ENCODE peak calls at places on chromosome 12, in four cellular contexts. M is Right ventricle myocardium superior, Y is A673, B is DMS 273 treated with DMSO at 0.1 percent for 48 hours. O is an unnamed sample.

GRCh38 chr12:117192057-117192456 is 1.8 kb upstream of the FBXO21 start:
- DNase-seq in B (no peak), M (no peak), Y (peak; percentile 31), O (no peak)

GRCh38 chr12:117439531-117440001 is 78.1 kb upstream of the NOS1 start:
- DNase-seq in B (peak; percentile 2), M (peak; percentile 43), Y (no peak), O (no peak)

GRCh38 chr12:43480591-43480990 is 71.4 kb downstream of the ADAMTS20 start:
- DNase-seq in M (no peak), B (no peak), Y (no peak), O (no peak)

GRCh38 chr12:6376079-6376941 is 947 bp upstream of the SCNN1A start:
- DNase-seq in B (no peak), Y (no peak), M (peak; percentile 70), O (no peak)

GRCh38 chr12:119775246-119775895 is 101.7 kb downstream of the CIT start:
- DNase-seq in M (no peak), Y (peak; percentile 15), B (no peak), O (no peak)

GRCh38 chr12:106425061-106425706 is 67.6 kb downstream of the POLR3B start:
- DNase-seq in M (no peak), Y (peak; percentile 6), B (no peak), O (no peak)

GRCh38 chr12:10170199-10170598 is 1.7 kb downstream of the OLR1 start:
- DNase-seq in M (no peak), B (no peak), Y (no peak), O (no peak)

GRCh38 chr12:54981796-54982195 is 2.8 kb downstream of the TESPA1 start:
- DNase-seq in Y (no peak), M (no peak), B (no peak), O (no peak)

GRCh38 chr12:92439397-92439779 is 263.4 kb upstream of the PLEKHG7 start:
- DNase-seq in B (no peak), Y (peak; percentile 40), M (no peak), O (no peak)

GRCh38 chr12:103571286-103571685 is 15.8 kb upstream of the STAB2 start:
- DNase-seq in M (peak; percentile 65), B (no peak), Y (peak; percentile 2), O (peak; percentile 4)

GRCh38 chr12:119341988-119342387 is 7.5 kb downstream of the CCDC60 start:
- DNase-seq in M (no peak), B (no peak), Y (no peak), O (no peak)

GRCh38 chr12:120783197-120783596 is 57.6 kb downstream of the ACADS start:
- DNase-seq in Y (peak; percentile 78), M (no peak), B (no peak), O (no peak)

GRCh38 chr12:94710933-94711332 is 60.6 kb upstream of the TMCC3 start:
- DNase-seq in B (no peak), Y (peak; percentile 43), M (no peak), O (peak; percentile 39)

GRCh38 chr12:111775205-111776193 is 8.8 kb downstream of the ALDH2 start:
- DNase-seq in M (peak; percentile 93), Y (no peak), B (no peak), O (peak; percentile 90)

GRCh38 chr12:131067993-131068942 is 114.6 kb downstream of the ADGRD1 start:
- DNase-seq in M (no peak), B (no peak), Y (no peak), O (peak; percentile 12)

GRCh38 chr12:3885179-3886094 is 12.2 kb upstream of the PARP11 start:
- DNase-seq in B (no peak), M (no peak), Y (peak; percentile 53), O (peak; percentile 74)

GRCh38 chr12:109715310-109716091 is 1.9 kb downstream of the FAM222A start:
- DNase-seq in M (peak; percentile 60), B (no peak), Y (no peak), O (peak; percentile 67)

GRCh38 chr12:103799504-103800251 is 41.4 kb downstream of the NT5DC3 start:
- DNase-seq in B (no peak), Y (peak; percentile 92), M (no peak), O (no peak)

GRCh38 chr12:47085815-47086252 is 6.1 kb upstream of the AMIGO2 start:
- DNase-seq in B (no peak), M (no peak), Y (peak; percentile 96), O (no peak)

GRCh38 chr12:49014547-49014946 is 4.0 kb downstream of the PRKAG1 start:
- DNase-seq in B (no peak), Y (no peak), M (no peak), O (no peak)

GRCh38 chr12:111673503-111673902 is 12.3 kb downstream of the BRAP start:
- DNase-seq in Y (peak; percentile 24), B (no peak), M (no peak), O (peak; percentile 43)

GRCh38 chr12:103330672-103331071 is 165.1 kb downstream of the C12orf42 start:
- DNase-seq in Y (no peak), M (no peak), B (no peak), O (no peak)

GRCh38 chr12:12408265-12408690 is 51.4 kb downstream of the BORCS5 start:
- DNase-seq in M (no peak), Y (no peak), B (no peak), O (no peak)

O was measured in pons.